ENCODE peak calls at places on chromosomes 3 and 15, in six cellular contexts. T, F, K, X, Y and W are unnamed samples.

GRCh38 chr3:64454179-64454578 is 228.9 kb upstream of the PRICKLE2 start:
- DNase-seq in T (peak; percentile 57), F (peak; percentile 85), K (no peak), Y (no peak), X (no peak), W (no peak)

GRCh38 chr3:43477600-43477999 is 144.2 kb downstream of the ANO10 start:
- DNase-seq in F (no peak), K (no peak), T (no peak), X (peak; percentile 65), Y (no peak), W (peak; percentile 56)

GRCh38 chr3:42010530-42010929 is 48.6 kb upstream of the ULK4 start:
- DNase-seq in K (no peak), X (no peak), F (no peak), Y (no peak), T (peak; percentile 50), W (no peak)

GRCh38 chr3:183941216-183941615 is 56.5 kb upstream of the PARL start:
- DNase-seq in X (no peak), T (no peak), K (no peak), Y (no peak), F (no peak), W (no peak)

GRCh38 chr15:79406191-79406590 is 25.9 kb upstream of the MINAR1 start:
- DNase-seq in Y (no peak), T (no peak), F (no peak), X (no peak), K (no peak), W (no peak)

GRCh38 chr3:64151335-64151871 is 73.9 kb downstream of the PRICKLE2 start:
- DNase-seq in Y (no peak), T (no peak), F (peak; percentile 41), X (no peak), K (no peak), W (no peak)

GRCh38 chr15:30046414-30046813 is 36.3 kb upstream of the GOLGA8J start:
- DNase-seq in X (no peak), T (no peak), F (no peak), Y (no peak), K (no peak), W (no peak)

GRCh38 chr15:48703544-48703943 is 58.0 kb upstream of the FBN1 start:
- DNase-seq in X (no peak), Y (no peak), K (no peak), T (peak; percentile 89), F (peak; percentile 79), W (no peak)

GRCh38 chr3:21954709-21955108 is 203.7 kb upstream of the ZNF385D start:
- DNase-seq in X (no peak), F (peak; percentile 86), T (peak; percentile 90), Y (no peak), K (no peak), W (no peak)

GRCh38 chr3:16132926-16133325 is 41.6 kb upstream of the GALNT15 start:
- DNase-seq in F (peak; percentile 38), T (peak; percentile 76), Y (no peak), K (no peak), X (no peak), W (no peak)

GRCh38 chr15:90558182-90558581 is 28.5 kb downstream of the CRTC3 start:
- DNase-seq in F (peak; percentile 22), K (no peak), X (no peak), T (peak; percentile 41), Y (no peak), W (no peak)

GRCh38 chr3:136995652-136996051 is 37.9 kb downstream of the IL20RB start:
- DNase-seq in T (peak; percentile 38), K (no peak), F (no peak), X (no peak), Y (no peak), W (no peak)

GRCh38 chr15:82570721-82571519 is 30.7 kb upstream of the RPS17 start:
- DNase-seq in X (no peak), Y (no peak), T (peak; percentile 41), K (no peak), F (no peak), W (no peak)

GRCh38 chr3:52238193-52238760 is 681 bp downstream of the TWF2 start:
- DNase-seq in T (peak; percentile 38), X (no peak), Y (no peak), F (peak; percentile 21), K (no peak), W (no peak)

GRCh38 chr15:79027532-79028410 is 62.8 kb downstream of the RASGRF1 start:
- DNase-seq in K (no peak), T (no peak), X (no peak), F (no peak), Y (no peak), W (no peak)

GRCh38 chr3:168545591-168545990 is 449.9 kb upstream of the GOLIM4 start:
- DNase-seq in Y (no peak), X (no peak), K (peak; percentile 14), T (no peak), F (peak; percentile 9), W (no peak)

GRCh38 chr3:154889227-154889634 is 190.9 kb upstream of the MME start:
- DNase-seq in Y (no peak), T (no peak), K (no peak), F (no peak), X (no peak), W (no peak)

GRCh38 chr3:155946178-155946577 is 75.7 kb downstream of the GMPS start:
- DNase-seq in Y (no peak), T (peak; percentile 79), X (no peak), F (peak; percentile 94), K (no peak), W (no peak)

GRCh38 chr15:27704939-27705514 is 394.1 kb downstream of the OCA2 start:
- DNase-seq in F (no peak), X (no peak), Y (no peak), T (no peak), K (no peak), W (no peak)

GRCh38 chr15:99619712-99620111 is 53.9 kb downstream of the MEF2A start:
- DNase-seq in Y (no peak), K (no peak), F (peak; percentile 58), X (no peak), T (no peak), W (no peak)

GRCh38 chr3:161273589-161274218 is 52.6 kb downstream of the NMD3 start:
- DNase-seq in K (no peak), X (peak; percentile 34), T (peak; percentile 75), Y (no peak), F (peak; percentile 51), W (peak; percentile 31)

GRCh38 chr15:36882487-36883108 is 217.8 kb downstream of the MEIS2 start:
- DNase-seq in K (no peak), T (no peak), Y (no peak), X (no peak), F (no peak), W (no peak)

GRCh38 chr3:98972720-98973119 is 71.2 kb upstream of the DCBLD2 start:
- DNase-seq in F (no peak), X (no peak), Y (no peak), T (no peak), K (no peak), W (no peak)

GRCh38 chr3:4996223-4996765 is 17.1 kb downstream of the BHLHE40 start:
- DNase-seq in T (no peak), X (no peak), K (no peak), Y (no peak), F (no peak), W (no peak)

GRCh38 chr3:179036226-179036625 is 35.4 kb downstream of the ZMAT3 start:
- DNase-seq in F (peak; percentile 60), X (no peak), Y (no peak), K (no peak), T (no peak), W (no peak)

GRCh38 chr3:86815880-86816279 is 175.1 kb downstream of the VGLL3 start:
- DNase-seq in X (no peak), T (no peak), F (peak; percentile 3), Y (no peak), K (no peak), W (no peak)

GRCh38 chr3:16140116-16140893 is 34.2 kb upstream of the GALNT15 start:
- DNase-seq in X (no peak), F (peak; percentile 85), K (no peak), T (peak; percentile 76), Y (no peak), W (no peak)